ENCODE peak calls at places on chromosome 19, in five cellular contexts. M is GM18507, N is amniotic stem cell, H is EL, A is cardiac fibroblast. X is an unnamed sample.

GRCh38 chr19:21835810-21836444 is at the start of gene ZNF43:
- DNase-seq in M (peak), N (peak), H (peak), A (peak), X (peak)

GRCh38 chr19:36837525-36837901 is 674 bp downstream of the ZNF790 start:
- DNase-seq in M (no peak), N (no peak), H (no peak), A (no peak), X (no peak)

GRCh38 chr19:51802775-51803174 is 7.8 kb downstream of the FPR3 start:
- DNase-seq in M (no peak), N (no peak), H (no peak), A (no peak), X (no peak)

GRCh38 chr19:49161987-49162386 is 4.4 kb downstream of the TRPM4 start:
- DNase-seq in M (no peak), N (no peak), H (no peak), A (no peak), X (no peak)

GRCh38 chr19:38395381-38396127 is 7.1 kb downstream of the SPRED3 start:
- DNase-seq in M (no peak), N (no peak), H (no peak), A (no peak), X (no peak)

GRCh38 chr19:19460761-19461265 is 54.5 kb downstream of the TSSK6 start:
- DNase-seq in M (no peak), N (no peak), H (peak), A (peak), X (peak)

GRCh38 chr19:5434970-5435641 is 20.1 kb upstream of the ZNRF4 start:
- DNase-seq in M (no peak), N (peak), H (peak), A (peak), X (peak)

GRCh38 chr19:11361771-11362731 is 6.8 kb downstream of the PLPPR2 start:
- DNase-seq in M (no peak), N (no peak), H (no peak), A (no peak), X (no peak)

GRCh38 chr19:39297931-39298634 is 1.9 kb downstream of the IFNL1 start:
- DNase-seq in M (no peak), N (no peak), H (no peak), A (no peak), X (no peak)

GRCh38 chr19:1959928-1960589 is 19.1 kb downstream of the CSNK1G2 start:
- DNase-seq in M (no peak), N (no peak), H (no peak), A (no peak), X (no peak)

GRCh38 chr19:1856698-1857603 is 6.4 kb downstream of the KLF16 start:
- DNase-seq in M (no peak), N (no peak), H (peak), A (peak), X (peak)

GRCh38 chr19:5336195-5336965 is 4.2 kb downstream of the PTPRS start:
- DNase-seq in M (no peak), N (no peak), H (no peak), A (no peak), X (no peak)

X was measured in GM03348.